ENCODE peak calls at places on chromosome 12, in six cellular contexts. Q is neuronal stem cell, K is mammary epithelial cell, H is fibroblast of lung, V is GM23248, D is PC-3. E is an unnamed sample. For H3K36me3, the result is how much of the 10 kb centered on the place peaks cover.

GRCh38 chr12:46133751-46134150 is 135.1 kb downstream of the SLC38A1 start:
- DNase-seq in Q (no peak), H (no peak), K (no peak), D (no peak), V (no peak), E (no peak)

GRCh38 chr12:989751-990278 is 1.2 kb upstream of the ERC1 start:
- DNase-seq in Q (peak), D (peak), V (peak), H (peak), K (peak), E (peak)

GRCh38 chr12:14482886-14483285 is 84.8 kb downstream of the PLBD1 start:
- DNase-seq in D (no peak), Q (no peak), K (peak), H (no peak), V (no peak), E (no peak)

GRCh38 chr12:115866909-115867525 is 410.5 kb downstream of the MED13L start:
- DNase-seq in V (no peak), Q (no peak), K (no peak), H (no peak), D (peak), E (no peak)

GRCh38 chr12:114834621-114835020 is 150.6 kb upstream of the TBX3 start:
- DNase-seq in D (peak), H (no peak), V (peak), K (no peak), Q (no peak), E (no peak)

GRCh38 chr12:5034605-5035004 is 9.1 kb upstream of the KCNA5 start:
- DNase-seq in V (no peak), H (no peak), Q (no peak), K (no peak), D (no peak), E (no peak)

GRCh38 chr12:70365648-70366518 is at the start of gene KCNMB4:
- DNase-seq in D (peak), V (peak), K (peak), Q (peak), H (peak), E (peak)

GRCh38 chr12:4322789-4323188 is 1.8 kb downstream of the TIGAR start:
- DNase-seq in H (no peak), V (no peak), K (no peak), D (no peak), Q (no peak), E (no peak)

GRCh38 chr12:107359382-107359781 is 266.0 kb upstream of the CRY1 start:
- DNase-seq in D (peak), V (peak), H (no peak), Q (no peak), K (peak), E (no peak)

GRCh38 chr12:117599849-117600248 is 238.4 kb upstream of the NOS1 start:
- DNase-seq in V (no peak), Q (no peak), K (no peak), H (no peak), D (peak), E (no peak)

GRCh38 chr12:6201199-6201608 is 1.0 kb downstream of the CD9 start:
- DNase-seq in H (no peak), Q (no peak), V (no peak), D (peak), K (no peak), E (no peak)

GRCh38 chr12:117009759-117010158 is 89.5 kb downstream of the TESC start:
- DNase-seq in H (no peak), D (no peak), K (no peak), Q (no peak), V (no peak), E (no peak)

GRCh38 chr12:58529897-58530296 is 390.4 kb downstream of the LRIG3 start:
- DNase-seq in Q (no peak), V (peak), K (peak), D (peak), H (peak), E (peak)
- H3K4me2 ChIP-seq in Q (no peak), V (peak), K (peak), D (peak), H (peak), E (peak)

DNA sequence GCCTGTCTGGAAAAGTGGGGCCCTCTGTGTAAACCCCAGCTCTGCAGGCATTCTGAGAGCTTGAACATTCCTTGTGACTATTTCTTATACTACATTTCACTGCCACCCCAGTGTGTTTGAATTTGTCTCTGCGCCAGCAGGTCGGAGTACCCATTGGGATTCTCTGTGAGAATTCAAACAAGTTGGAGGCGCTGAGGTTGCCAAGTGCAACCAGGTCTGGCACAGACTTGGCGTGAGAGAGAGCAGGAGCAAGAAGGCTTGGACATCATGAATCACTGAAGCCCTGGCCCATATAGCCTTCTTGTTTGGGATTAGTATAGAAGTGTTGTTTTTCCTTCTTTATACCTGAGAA is 33.0 kb upstream of the ATP2A2 start:
- DNase-seq in K (no peak), V (no peak), Q (no peak), H (no peak), D (no peak), E (no peak)
- H3K4me3 ChIP-seq in K (no peak), V (no peak), Q (no peak), H (no peak), D (peak), E (no peak)

GRCh38 chr12:31301311-31301710 is 24.6 kb downstream of the SINHCAF start:
- DNase-seq in K (no peak), Q (no peak), V (no peak), D (no peak), H (no peak), E (no peak)
- H3K36me3 ChIP-seq in K (under half), Q (under half), V (under half), D (under half), H (under half), E (under half)

GRCh38 chr12:62190921-62191746 is 69.1 kb upstream of the USP15 start:
- DNase-seq in H (no peak), D (no peak), K (no peak), V (peak), Q (peak), E (peak)
- H3K4me2 ChIP-seq in H (peak), D (no peak), K (peak), V (peak), Q (peak), E (peak)